ENCODE peak calls at places on chromosome 9, in eight cellular contexts. D is HCT116, J is A549, Z is H1, V is HepG2, K is endothelial cell of umbilical vein, O is K562, F is GM12878. W is an unnamed sample.

GRCh38 chr9:92730897-92731296 is 33.7 kb downstream of the BICD2 start:
- DNase-seq in D (no peak), J (no peak), Z (no peak), V (no peak), K (no peak), O (no peak), F (no peak), W (no peak)

GRCh38 chr9:98037362-98037761 is 19.2 kb upstream of the NANS start:
- DNase-seq in D (no peak), J (no peak), Z (no peak), V (no peak), K (peak; percentile 25), O (no peak), F (no peak), W (peak; percentile 79)

GRCh38 chr9:114513050-114513951 is 8.0 kb upstream of the WHRN start:
- DNase-seq in D (no peak), J (no peak), Z (no peak), V (no peak), K (peak; percentile 20), O (no peak), F (no peak), W (no peak)

GRCh38 chr9:83027153-83027867 is 35.6 kb downstream of the RASEF start:
- DNase-seq in D (peak; percentile 22), J (peak; percentile 83), Z (no peak), V (peak; percentile 7), K (no peak), O (no peak), F (no peak), W (no peak)

GRCh38 chr9:134475051-134475790 is 149.0 kb downstream of the RXRA start:
- DNase-seq in D (no peak), J (peak; percentile 30), Z (no peak), V (no peak), K (peak; percentile 72), O (no peak), F (no peak), W (no peak)

GRCh38 chr9:113590991-113591898 is 127.7 kb downstream of the RGS3 start:
- DNase-seq in D (no peak), J (peak; percentile 77), Z (peak; percentile 60), V (peak; percentile 59), K (peak; percentile 79), O (peak; percentile 78), F (no peak), W (peak; percentile 82)

GRCh38 chr9:136712690-136713554 is 550 bp downstream of the DIPK1B start:
- DNase-seq in D (no peak), J (no peak), Z (no peak), V (no peak), K (no peak), O (no peak), F (no peak), W (no peak)

GRCh38 chr9:136345281-136346156 is 18.0 kb downstream of the DNLZ start:
- DNase-seq in D (no peak), J (peak; percentile 57), Z (no peak), V (peak; percentile 70), K (peak; percentile 35), O (peak; percentile 79), F (no peak), W (no peak)

GRCh38 chr9:22343218-22343611 is 103.4 kb upstream of the DMRTA1 start:
- DNase-seq in D (no peak), J (no peak), Z (no peak), V (no peak), K (no peak), O (no peak), F (no peak), W (no peak)

GRCh38 chr9:89610391-89610925 is 5.6 kb downstream of the GADD45G start:
- DNase-seq in D (no peak), J (no peak), Z (no peak), V (no peak), K (no peak), O (no peak), F (no peak), W (no peak)

GRCh38 chr9:108547736-108548135 is 308.1 kb downstream of the ACTL7B start:
- DNase-seq in D (no peak), J (no peak), Z (no peak), V (no peak), K (no peak), O (no peak), F (no peak), W (no peak)

GRCh38 chr9:108544866-108545265 is 310.9 kb downstream of the ACTL7B start:
- DNase-seq in D (no peak), J (no peak), Z (no peak), V (no peak), K (no peak), O (no peak), F (no peak), W (no peak)

GRCh38 chr9:108543251-108543768 is 312.5 kb downstream of the ACTL7B start:
- DNase-seq in D (no peak), J (peak; percentile 82), Z (peak; percentile 25), V (no peak), K (no peak), O (no peak), F (no peak), W (peak; percentile 22)

GRCh38 chr9:108546223-108546622 is 309.6 kb downstream of the ACTL7B start:
- DNase-seq in D (no peak), J (no peak), Z (no peak), V (no peak), K (no peak), O (no peak), F (no peak), W (no peak)

DNA sequence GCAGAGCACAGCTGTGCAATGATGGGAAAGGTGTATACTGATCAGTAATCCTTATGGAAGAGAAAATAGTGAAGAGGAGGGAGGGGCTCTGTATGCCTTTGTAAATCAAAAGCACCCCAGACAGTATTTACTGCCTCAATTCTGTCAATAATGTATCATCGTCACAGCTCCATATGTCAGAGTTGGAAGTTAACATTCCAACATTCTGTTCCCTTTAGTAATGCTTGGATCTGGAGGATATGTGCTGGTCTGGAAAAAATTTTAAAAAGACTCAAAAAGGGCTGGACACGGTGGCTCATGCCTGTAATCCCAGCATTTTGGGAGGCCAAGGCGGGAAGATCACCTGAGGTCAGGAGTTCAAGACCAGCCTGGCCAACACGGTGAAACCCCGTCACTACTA is 310.3 kb downstream of the ACTL7B start:
- DNase-seq in D (no peak), J (no peak), Z (no peak), V (no peak), K (no peak), O (no peak), F (no peak), W (no peak)
- TF ChIP-seq CTCF in D (no peak), J (no peak), Z (no peak), V (no peak), K (no peak), O (no peak), F (no peak), W (no peak)

GRCh38 chr9:131237931-131238401 is 38.3 kb downstream of the FAM78A start:
- DNase-seq in D (no peak), J (no peak), Z (no peak), V (no peak), K (peak; percentile 94), O (no peak), F (peak; percentile 76), W (peak; percentile 82)
- TF ChIP-seq POLR2A in D (no peak), J (no peak), Z (no peak), V (no peak), K (peak; percentile 72), O (no peak), F (peak; percentile 86), W (peak; percentile 53)

GRCh38 chr9:76873821-76874220 is 32.1 kb downstream of the PRUNE2 start:
- DNase-seq in D (no peak), J (no peak), Z (no peak), V (no peak), K (no peak), O (no peak), F (no peak), W (no peak)

GRCh38 chr9:76876098-76876497 is 29.8 kb downstream of the PRUNE2 start:
- DNase-seq in D (no peak), J (no peak), Z (no peak), V (no peak), K (no peak), O (no peak), F (no peak), W (no peak)

GRCh38 chr9:76868897-76869296 is 37.0 kb downstream of the PRUNE2 start:
- DNase-seq in D (no peak), J (no peak), Z (no peak), V (no peak), K (no peak), O (no peak), F (no peak), W (no peak)

GRCh38 chr9:76877961-76878360 is 28.0 kb downstream of the PRUNE2 start:
- DNase-seq in D (no peak), J (no peak), Z (no peak), V (no peak), K (no peak), O (no peak), F (no peak), W (no peak)

DNA sequence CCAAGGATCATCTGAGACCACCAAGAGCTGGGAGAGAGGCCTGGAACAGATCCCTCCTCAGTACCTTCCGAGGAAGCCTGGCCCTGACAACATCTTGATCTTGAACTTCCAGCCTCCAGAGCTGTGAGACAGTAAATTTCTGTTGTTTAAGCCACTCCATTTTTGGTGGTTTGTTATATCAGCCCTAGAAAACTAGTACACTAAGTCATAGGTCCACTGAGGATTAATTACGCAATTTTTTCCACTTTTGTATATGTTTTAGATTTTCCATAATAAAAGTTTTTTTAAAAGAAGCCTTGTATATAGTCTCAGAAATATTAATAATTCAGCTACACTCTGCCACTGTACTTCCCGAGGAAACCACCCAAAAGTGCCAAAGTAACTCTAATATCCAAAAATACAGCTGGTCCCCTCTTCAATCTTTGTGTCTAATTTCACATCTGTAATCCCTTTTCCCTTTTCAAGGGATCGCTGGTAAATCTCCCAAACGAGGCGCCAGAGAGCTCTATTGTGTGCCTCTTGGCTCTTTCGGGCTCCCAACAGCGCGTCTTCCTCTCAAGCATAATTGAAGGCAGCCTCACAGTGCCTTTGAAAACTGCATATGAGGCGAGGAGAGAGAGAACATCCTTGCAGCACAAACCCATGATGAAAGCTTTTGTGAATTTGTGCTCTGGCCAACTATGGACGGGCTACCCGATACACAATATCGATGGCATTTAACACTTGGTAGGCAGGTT is 32.7 kb downstream of the PRUNE2 start:
- DNase-seq in D (no peak), J (no peak), Z (no peak), V (no peak), K (no peak), O (no peak), F (no peak), W (no peak)
- TF ChIP-seq MAX in D (no peak), J (no peak), Z (no peak), V (no peak), K (no peak), O (no peak), F (no peak), W (no peak)

GRCh38 chr9:32930486-32930885 is 70.9 kb downstream of the APTX start:
- DNase-seq in D (no peak), J (no peak), Z (no peak), V (no peak), K (no peak), O (no peak), F (no peak), W (no peak)

GRCh38 chr9:32928912-32929311 is 72.5 kb downstream of the APTX start:
- DNase-seq in D (no peak), J (no peak), Z (no peak), V (no peak), K (peak; percentile 17), O (peak; percentile 12), F (no peak), W (no peak)

GRCh38 chr9:32926901-32927300 is 74.5 kb downstream of the APTX start:
- DNase-seq in D (no peak), J (no peak), Z (no peak), V (no peak), K (peak; percentile 77), O (no peak), F (no peak), W (no peak)

GRCh38 chr9:32931129-32931528 is 70.3 kb downstream of the APTX start:
- DNase-seq in D (no peak), J (no peak), Z (no peak), V (no peak), K (no peak), O (no peak), F (no peak), W (no peak)

GRCh38 chr9:32928145-32928763 is 73.2 kb downstream of the APTX start:
- DNase-seq in D (no peak), J (no peak), Z (no peak), V (no peak), K (peak; percentile 59), O (no peak), F (no peak), W (peak; percentile 41)
- TF ChIP-seq CTCF in D (no peak), J (no peak), Z (no peak), V (no peak), K (no peak), O (no peak), F (no peak), W (no peak)